ENCODE peak calls at places on chromosomes 1 and 21, in nine cellular contexts. S, M, G, U, R, I, F, J and N are unnamed samples.

GRCh38 chr1:39640861-39641260 is 1.4 kb upstream of the HEYL start:
- DNase-seq in R (no peak), M (no peak), F (no peak), U (no peak), J (no peak), G (no peak), S (no peak), I (no peak), N (no peak)

GRCh38 chr21:45592626-45593134 is 50.4 kb upstream of the SLC19A1 start:
- DNase-seq in S (no peak), I (no peak), F (peak), U (no peak), J (peak), R (no peak), G (no peak), M (no peak), N (no peak)

GRCh38 chr1:230940848-230941247 is 37.8 kb downstream of the TTC13 start:
- DNase-seq in G (no peak), F (no peak), I (no peak), J (no peak), U (no peak), M (no peak), S (no peak), R (no peak), N (no peak)

GRCh38 chr1:161196521-161197451 is 2.1 kb downstream of the ADAMTS4 start:
- DNase-seq in R (no peak), G (no peak), M (no peak), F (peak), S (no peak), J (peak), U (no peak), I (no peak), N (no peak)

GRCh38 chr1:67479146-67479891 is 49.1 kb upstream of the SERBP1 start:
- DNase-seq in J (no peak), I (no peak), M (no peak), S (no peak), F (no peak), R (no peak), G (peak), U (peak), N (peak)

GRCh38 chr1:85665932-85666331 is 42.3 kb downstream of the ZNHIT6 start:
- DNase-seq in I (no peak), J (no peak), F (no peak), S (no peak), U (no peak), R (no peak), G (no peak), M (no peak), N (no peak)

GRCh38 chr1:222546548-222547259 is 1.2 kb downstream of the HHIPL2 start:
- DNase-seq in R (peak), F (no peak), G (no peak), J (no peak), I (no peak), S (no peak), M (no peak), U (no peak), N (no peak)

GRCh38 chr1:178491721-178492120 is 5.0 kb downstream of the CLEC20A start:
- DNase-seq in J (no peak), F (no peak), G (no peak), I (no peak), S (no peak), M (no peak), U (no peak), R (no peak), N (no peak)

GRCh38 chr1:201149400-201149799 is 4.9 kb downstream of the TMEM9 start:
- DNase-seq in R (no peak), F (peak), M (no peak), I (no peak), S (no peak), U (peak), G (no peak), J (no peak), N (no peak)

GRCh38 chr21:31115249-31115648 is 77.0 kb upstream of the KRTAP19-8 start:
- DNase-seq in F (no peak), U (no peak), I (no peak), R (no peak), S (no peak), G (no peak), M (no peak), J (no peak), N (no peak)

GRCh38 chr1:77874804-77875445 is 13.5 kb upstream of the NEXN start:
- DNase-seq in G (no peak), U (no peak), I (no peak), M (no peak), F (no peak), J (no peak), S (no peak), R (no peak), N (no peak)

GRCh38 chr1:2115922-2116341 is 65.7 kb downstream of the PRKCZ start:
- DNase-seq in S (peak), U (no peak), F (no peak), J (no peak), M (no peak), R (no peak), I (no peak), G (no peak), N (peak)

GRCh38 chr1:3029481-3029961 is 8.3 kb downstream of the ACTRT2 start:
- DNase-seq in G (no peak), S (no peak), M (peak), I (no peak), U (no peak), F (peak), R (no peak), J (peak), N (peak)

GRCh38 chr1:8880068-8880676 is 1.7 kb upstream of the ENO1 start:
- DNase-seq in J (peak), U (peak), M (no peak), I (no peak), R (no peak), F (no peak), S (no peak), G (peak), N (no peak)

GRCh38 chr1:52139817-52140540 is 1.9 kb upstream of the ZFYVE9 start:
- DNase-seq in I (peak), F (no peak), J (no peak), R (peak), M (no peak), U (no peak), G (no peak), S (no peak), N (no peak)

GRCh38 chr1:62325076-62325475 is 5.8 kb upstream of the KANK4 start:
- DNase-seq in U (no peak), F (no peak), S (no peak), J (no peak), M (no peak), R (no peak), G (no peak), I (no peak), N (no peak)

GRCh38 chr1:234608026-234608719 is 1.8 kb downstream of the IRF2BP2 start:
- DNase-seq in G (peak), S (peak), U (peak), M (peak), J (peak), F (peak), I (peak), R (no peak), N (peak)

GRCh38 chr1:146010126-146010738 is 11.3 kb downstream of the HJV start:
- DNase-seq in U (no peak), S (no peak), R (no peak), M (no peak), G (no peak), I (no peak), J (no peak), F (no peak), N (peak)

GRCh38 chr1:158686430-158687009 is at the start of gene SPTA1:
- DNase-seq in M (no peak), F (no peak), I (no peak), S (no peak), U (peak), R (no peak), G (no peak), J (no peak), N (no peak)

GRCh38 chr1:219708919-219709318 is 96.0 kb upstream of the ZC3H11B start:
- DNase-seq in S (no peak), F (no peak), M (no peak), G (no peak), U (peak), I (no peak), R (no peak), J (no peak), N (no peak)

GRCh38 chr1:8463144-8463927 is 145.4 kb downstream of the SLC45A1 start:
- DNase-seq in I (no peak), M (no peak), G (peak), U (no peak), J (no peak), F (no peak), R (no peak), S (no peak), N (no peak)

GRCh38 chr1:28091043-28091781 is 2.8 kb upstream of the EYA3 start:
- DNase-seq in F (peak), R (peak), M (peak), I (peak), S (peak), J (no peak), U (peak), G (peak), N (no peak)

GRCh38 chr1:154961207-154961496 is 430 bp downstream of the PYGO2 start:
- DNase-seq in M (no peak), U (no peak), F (no peak), S (no peak), R (no peak), G (no peak), J (no peak), I (no peak), N (no peak)

GRCh38 chr21:36548866-36549265 is 68.9 kb upstream of the CLDN14 start:
- DNase-seq in I (no peak), F (no peak), R (no peak), M (no peak), S (no peak), J (no peak), U (no peak), G (no peak), N (no peak)

GRCh38 chr1:111717450-111717849 is 21.7 kb downstream of the INKA2 start:
- DNase-seq in I (no peak), G (no peak), S (no peak), R (no peak), M (no peak), F (no peak), U (no peak), J (no peak), N (no peak)
- TF ChIP-seq POLR2A in I (no peak), G (no peak), S (no peak), R (no peak), M (no peak), F (no peak), U (peak), J (no peak), N (no peak)

GRCh38 chr21:33330726-33331125 is 6.0 kb downstream of the IFNAR1 start:
- DNase-seq in I (no peak), J (no peak), U (no peak), S (no peak), M (no peak), R (no peak), G (no peak), F (no peak), N (no peak)
- H3K27ac ChIP-seq in I (peak), J (no peak), U (no peak), S (no peak), M (no peak), R (no peak), G (no peak), F (no peak), N (no peak)

GRCh38 chr1:32772281-32773017 is 44.7 kb downstream of the YARS1 start:
- DNase-seq in R (no peak), S (no peak), M (no peak), U (peak), J (no peak), I (no peak), G (no peak), F (peak), N (no peak)
- TF ChIP-seq POLR2AphosphoS5 in R (no peak), S (peak), M (no peak), U (no peak), J (no peak), I (no peak), G (no peak), F (no peak), N (no peak)

GRCh38 chr1:150366416-150367296 is 2.7 kb downstream of the RPRD2 start:
- DNase-seq in U (no peak), I (no peak), R (no peak), G (no peak), F (no peak), S (no peak), M (no peak), J (no peak), N (no peak)

GRCh38 chr1:150365945-150366344 is 2.0 kb downstream of the RPRD2 start:
- DNase-seq in J (no peak), G (no peak), I (no peak), U (no peak), F (no peak), S (no peak), M (no peak), R (no peak), N (no peak)

GRCh38 chr1:150362721-150363425 is 1.1 kb upstream of the RPRD2 start:
- DNase-seq in F (peak), M (no peak), R (no peak), I (no peak), J (peak), G (no peak), U (no peak), S (peak), N (no peak)

GRCh38 chr1:150363426-150364230 is at the start of gene RPRD2:
- DNase-seq in M (peak), I (peak), J (peak), G (peak), F (peak), R (peak), S (peak), U (peak), N (peak)

DNA sequence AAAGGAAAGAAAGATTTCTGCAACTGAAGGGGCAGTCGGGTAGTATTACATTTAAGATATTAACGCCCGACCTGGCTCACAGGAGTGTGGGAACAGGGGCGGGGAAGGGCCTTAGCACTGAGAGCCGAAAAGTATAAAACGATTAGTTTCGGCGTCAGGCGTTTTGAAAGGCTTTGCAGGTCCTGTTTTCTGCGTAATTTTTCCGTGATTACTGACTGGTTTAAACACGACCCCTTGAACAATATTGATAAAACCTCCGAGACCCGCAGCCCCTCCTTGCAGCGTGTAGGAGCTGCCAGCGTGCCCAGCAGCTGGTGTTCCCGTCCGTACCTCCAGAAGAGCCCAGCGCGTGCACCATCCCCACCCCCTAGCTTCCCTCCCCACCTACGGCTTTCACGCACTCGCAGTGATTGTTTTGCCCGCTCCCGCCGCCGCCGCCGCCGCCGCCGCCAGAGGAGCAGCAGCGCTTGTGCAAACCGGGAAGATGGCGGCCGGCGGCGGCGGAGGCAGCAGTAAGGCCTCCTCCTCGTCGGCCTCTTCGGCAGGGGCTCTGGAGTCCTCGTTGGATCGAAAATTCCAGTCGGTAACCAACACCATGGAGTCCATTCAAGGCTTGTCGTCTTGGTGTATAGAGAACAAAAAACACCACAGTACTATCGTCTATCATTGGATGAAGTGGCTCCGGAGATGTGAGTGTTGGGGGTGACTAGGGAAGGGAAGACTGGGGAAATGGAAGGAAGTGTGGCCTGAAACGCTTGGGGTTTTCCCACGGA is 470 bp downstream of the RPRD2 start:
- DNase-seq in J (peak), M (peak), S (peak), I (no peak), R (peak), F (peak), G (peak), U (peak), N (peak)
- TF ChIP-seq POLR2A in J (no peak), M (peak), S (peak), I (peak), R (peak), F (no peak), G (no peak), U (peak), N (peak)

GRCh38 chr1:26283871-26284596 is 4.1 kb downstream of the SH3BGRL3 start:
- DNase-seq in S (no peak), G (no peak), J (no peak), I (no peak), F (peak), U (no peak), R (no peak), M (no peak), N (no peak)
- H3K27ac ChIP-seq in S (no peak), G (peak), J (peak), I (no peak), F (peak), U (peak), R (peak), M (peak), N (peak)

GRCh38 chr1:30365596-30365995 is 357.8 kb downstream of the MATN1 start:
- DNase-seq in J (no peak), F (no peak), G (no peak), R (no peak), U (no peak), S (peak), I (no peak), M (no peak), N (no peak)
- TF ChIP-seq POLR2AphosphoS5 in J (no peak), F (no peak), G (no peak), R (no peak), U (no peak), S (no peak), I (no peak), M (no peak), N (no peak)

GRCh38 chr1:167762061-167762746 is 40.4 kb downstream of the MPZL1 start:
- DNase-seq in F (no peak), G (no peak), I (no peak), S (no peak), M (no peak), J (no peak), R (no peak), U (no peak), N (no peak)

GRCh38 chr1:167756760-167757405 is 35.1 kb downstream of the MPZL1 start:
- DNase-seq in U (peak), M (no peak), R (no peak), I (no peak), S (no peak), F (no peak), J (no peak), G (no peak), N (no peak)

GRCh38 chr1:167761400-167761799 is 39.6 kb downstream of the MPZL1 start:
- DNase-seq in S (no peak), R (no peak), F (no peak), G (no peak), U (no peak), I (no peak), M (no peak), J (no peak), N (no peak)

GRCh38 chr1:167755568-167756145 is 33.9 kb downstream of the MPZL1 start:
- DNase-seq in I (no peak), F (no peak), S (no peak), G (no peak), M (no peak), J (no peak), U (no peak), R (no peak), N (no peak)

GRCh38 chr1:167757433-167758309 is 35.9 kb downstream of the MPZL1 start:
- DNase-seq in I (no peak), R (no peak), G (no peak), F (no peak), J (no peak), U (no peak), S (no peak), M (no peak), N (no peak)
- TF ChIP-seq POLR2A in I (no peak), R (no peak), G (no peak), F (no peak), J (no peak), U (no peak), S (no peak), M (no peak), N (no peak)

DNA sequence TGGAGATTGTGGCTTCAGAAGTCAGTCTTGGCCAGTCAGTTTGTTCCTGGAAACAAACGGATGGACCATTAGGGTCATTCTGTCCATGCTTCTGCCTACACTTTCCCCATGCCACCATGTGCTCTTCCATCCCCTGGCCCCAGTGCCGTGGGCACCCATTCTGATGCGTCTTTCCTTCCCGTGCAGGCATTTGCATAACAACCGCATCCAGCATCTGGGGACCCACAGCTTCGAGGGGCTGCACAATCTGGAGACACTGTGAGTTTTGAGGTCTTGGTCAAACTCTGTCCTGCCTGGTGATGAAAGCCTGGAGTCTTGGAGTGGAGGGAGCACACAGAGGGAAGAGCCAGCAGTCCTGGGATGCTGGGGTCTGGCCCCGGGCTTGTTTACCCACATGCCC is 61.1 kb downstream of the UBE2T start:
- DNase-seq in J (no peak), R (no peak), I (no peak), G (no peak), F (peak), U (no peak), M (no peak), S (no peak), N (no peak)
- H3K27ac ChIP-seq in J (no peak), R (no peak), I (no peak), G (no peak), F (no peak), U (no peak), M (no peak), S (no peak), N (no peak)